ENCODE peak calls at places on chromosomes 5 and 9, in nine cellular contexts. W is HEK293T; M is nephron progenitor cell; I is astrocyte of the hippocampus; X is NCI-H2081 treated with DMSO at 0.1 percent for 48 hours; H is ELR; T is GM19239; G is central memory CD4-positive, alpha-beta T cell; F is nucleus accumbens. E is an unnamed sample.

GRCh38 chr5:85893996-85894395 is 723.7 kb upstream of the COX7C start:
- DNase-seq in W (no peak), M (no peak), I (no peak), X (no peak), H (no peak), T (no peak), G (no peak), F (no peak), E (no peak)

GRCh38 chr9:10331157-10331556 is 281.6 kb downstream of the PTPRD start:
- DNase-seq in W (no peak), M (no peak), I (no peak), X (no peak), H (no peak), T (no peak), G (no peak), F (no peak), E (no peak)

GRCh38 chr5:139138790-139139189 is 59.4 kb downstream of the SIL1 start:
- DNase-seq in W (no peak), M (no peak), I (peak), X (no peak), H (peak), T (no peak), G (no peak), F (peak), E (peak)

GRCh38 chr5:150224483-150225027 is 34.7 kb downstream of the SLC6A7 start:
- DNase-seq in W (no peak), M (peak), I (no peak), X (no peak), H (no peak), T (no peak), G (no peak), F (no peak), E (peak)

GRCh38 chr9:135821733-135822382 is 85.5 kb downstream of the CAMSAP1 start:
- DNase-seq in W (no peak), M (no peak), I (no peak), X (no peak), H (no peak), T (no peak), G (no peak), F (no peak), E (no peak)

GRCh38 chr5:41707853-41708603 is 162.2 kb downstream of the OXCT1 start:
- DNase-seq in W (peak), M (no peak), I (peak), X (peak), H (peak), T (peak), G (no peak), F (no peak), E (peak)

GRCh38 chr5:160462167-160462566 is 40.5 kb downstream of the PTTG1 start:
- DNase-seq in W (no peak), M (no peak), I (no peak), X (no peak), H (no peak), T (no peak), G (no peak), F (no peak), E (no peak)

GRCh38 chr9:96619109-96619435 is 571 bp downstream of the CDC14B start:
- DNase-seq in W (no peak), M (no peak), I (no peak), X (no peak), H (no peak), T (no peak), G (no peak), F (no peak), E (no peak)

GRCh38 chr9:108442604-108443277 is 413.0 kb downstream of the ACTL7B start:
- DNase-seq in W (no peak), M (no peak), I (no peak), X (no peak), H (peak), T (no peak), G (no peak), F (no peak), E (peak)

GRCh38 chr9:122203995-122204394 is 24.8 kb downstream of the LHX6 start:
- DNase-seq in W (no peak), M (no peak), I (no peak), X (no peak), H (no peak), T (no peak), G (no peak), F (no peak), E (no peak)

GRCh38 chr9:84404095-84404686 is 63.6 kb upstream of the SLC28A3 start:
- DNase-seq in W (peak), M (peak), I (peak), X (no peak), H (no peak), T (peak), G (no peak), F (no peak), E (no peak)

GRCh38 chr5:113381791-113382190 is 53.0 kb downstream of the TSSK1B start:
- DNase-seq in W (no peak), M (no peak), I (peak), X (no peak), H (no peak), T (no peak), G (no peak), F (no peak), E (no peak)

GRCh38 chr9:128912270-128912853 is 8.4 kb upstream of the PHYHD1 start:
- DNase-seq in W (no peak), M (no peak), I (peak), X (no peak), H (peak), T (no peak), G (no peak), F (peak), E (peak)

GRCh38 chr5:141843156-141843927 is 34.9 kb downstream of the PCDH1 start:
- DNase-seq in W (no peak), M (no peak), I (peak), X (no peak), H (peak), T (no peak), G (no peak), F (no peak), E (peak)

E was measured in IMR-90.